ENCODE peak calls at places on chromosomes 7 and 10, in five cellular contexts. One of them, this sample, is unnamed.

GRCh38 chr7:46011059-46011458 is 90.0 kb upstream of the IGFBP3 start:
- DNase-seq in Daoy: no peak
- DNase-seq in MV-4-11: no peak
- DNase-seq in Kasumi-1: no peak
- DNase-seq in lower leg skin: no peak
- DNase-seq in this sample: no peak

GRCh38 chr7:42624471-42624870 is 287.4 kb downstream of the C7orf25 start:
- DNase-seq in Daoy: peak
- DNase-seq in lower leg skin: no peak
- DNase-seq in Kasumi-1: no peak
- DNase-seq in MV-4-11: no peak
- DNase-seq in this sample: no peak

GRCh38 chr10:114548662-114549061 is 109.4 kb downstream of the ABLIM1 start:
- DNase-seq in Kasumi-1: no peak
- DNase-seq in lower leg skin: no peak
- DNase-seq in MV-4-11: no peak
- DNase-seq in Daoy: peak
- DNase-seq in this sample: peak

GRCh38 chr7:77653572-77653971 is 42.7 kb upstream of the RSBN1L start:
- DNase-seq in MV-4-11: no peak
- DNase-seq in Daoy: no peak
- DNase-seq in Kasumi-1: no peak
- DNase-seq in lower leg skin: no peak
- DNase-seq in this sample: no peak

GRCh38 chr7:48083114-48083830 is 5.8 kb upstream of the UPP1 start:
- DNase-seq in Daoy: peak
- DNase-seq in Kasumi-1: no peak
- DNase-seq in MV-4-11: no peak
- DNase-seq in lower leg skin: no peak
- DNase-seq in this sample: no peak

GRCh38 chr7:151260471-151260870 is 12.0 kb upstream of the SMARCD3 start:
- DNase-seq in Daoy: no peak
- DNase-seq in lower leg skin: no peak
- DNase-seq in MV-4-11: no peak
- DNase-seq in Kasumi-1: no peak
- DNase-seq in this sample: no peak

GRCh38 chr7:55508301-55509011 is 63.8 kb downstream of the VOPP1 start:
- DNase-seq in MV-4-11: no peak
- DNase-seq in lower leg skin: no peak
- DNase-seq in Kasumi-1: no peak
- DNase-seq in Daoy: no peak
- DNase-seq in this sample: no peak

GRCh38 chr7:66016131-66016461 is 34.1 kb upstream of the GUSB start:
- DNase-seq in Daoy: peak
- DNase-seq in Kasumi-1: no peak
- DNase-seq in MV-4-11: no peak
- DNase-seq in lower leg skin: no peak
- DNase-seq in this sample: no peak

GRCh38 chr10:13319166-13319565 is 19.3 kb upstream of the PHYH start:
- DNase-seq in Daoy: no peak
- DNase-seq in Kasumi-1: no peak
- DNase-seq in lower leg skin: peak
- DNase-seq in MV-4-11: no peak
- DNase-seq in this sample: no peak

GRCh38 chr10:6493521-6494451 is 86.3 kb downstream of the PRKCQ start:
- DNase-seq in lower leg skin: no peak
- DNase-seq in Kasumi-1: no peak
- DNase-seq in Daoy: peak
- DNase-seq in MV-4-11: peak
- DNase-seq in this sample: no peak

GRCh38 chr10:88493676-88494483 is 89.2 kb downstream of the RNLS start:
- DNase-seq in Daoy: no peak
- DNase-seq in Kasumi-1: no peak
- DNase-seq in MV-4-11: peak
- DNase-seq in lower leg skin: no peak
- DNase-seq in this sample: no peak

GRCh38 chr10:114043532-114044250 is at the start of gene ADRB1:
- DNase-seq in MV-4-11: peak
- DNase-seq in lower leg skin: peak
- DNase-seq in Daoy: peak
- DNase-seq in Kasumi-1: peak
- DNase-seq in this sample: peak

GRCh38 chr10:97584060-97584797 is at the start of gene HOGA1:
- DNase-seq in Daoy: peak
- DNase-seq in Kasumi-1: no peak
- DNase-seq in lower leg skin: no peak
- DNase-seq in MV-4-11: no peak
- DNase-seq in this sample: peak

GRCh38 chr7:13291010-13291409 is 603.6 kb downstream of the ARL4A start:
- DNase-seq in MV-4-11: no peak
- DNase-seq in Kasumi-1: no peak
- DNase-seq in Daoy: no peak
- DNase-seq in lower leg skin: no peak
- DNase-seq in this sample: no peak

GRCh38 chr7:100016209-100016901 is 959 bp downstream of the ZKSCAN1 start:
- DNase-seq in Daoy: peak
- DNase-seq in lower leg skin: peak
- DNase-seq in MV-4-11: no peak
- DNase-seq in Kasumi-1: peak
- DNase-seq in this sample: no peak

GRCh38 chr10:73889014-73889413 is 14.7 kb upstream of the CAMK2G start:
- DNase-seq in lower leg skin: peak
- DNase-seq in Kasumi-1: peak
- DNase-seq in MV-4-11: peak
- DNase-seq in Daoy: peak
- DNase-seq in this sample: no peak

GRCh38 chr10:95183451-95184230 is 10.4 kb upstream of the ACSM6 start:
- DNase-seq in MV-4-11: peak
- DNase-seq in Daoy: peak
- DNase-seq in lower leg skin: peak
- DNase-seq in Kasumi-1: peak
- DNase-seq in this sample: peak

GRCh38 chr10:70124415-70124814 is 8.2 kb downstream of the AIFM2 start:
- DNase-seq in Kasumi-1: no peak
- DNase-seq in Daoy: no peak
- DNase-seq in MV-4-11: no peak
- DNase-seq in lower leg skin: no peak
- DNase-seq in this sample: no peak

GRCh38 chr10:91409069-91409868 is 875 bp upstream of the HECTD2 start:
- DNase-seq in lower leg skin: peak
- DNase-seq in Kasumi-1: peak
- DNase-seq in Daoy: peak
- DNase-seq in MV-4-11: peak
- DNase-seq in this sample: peak

GRCh38 chr7:137488038-137488437 is 144.5 kb upstream of the PTN start:
- DNase-seq in MV-4-11: no peak
- DNase-seq in lower leg skin: no peak
- DNase-seq in Kasumi-1: peak
- DNase-seq in Daoy: no peak
- DNase-seq in this sample: no peak

GRCh38 chr10:103781329-103782061 is 73.9 kb downstream of the SH3PXD2A start:
- DNase-seq in Kasumi-1: peak
- DNase-seq in Daoy: peak
- DNase-seq in MV-4-11: peak
- DNase-seq in lower leg skin: no peak
- DNase-seq in this sample: no peak

GRCh38 chr10:132223156-132223590 is 36.4 kb downstream of the DPYSL4 start:
- DNase-seq in Daoy: peak
- DNase-seq in lower leg skin: peak
- DNase-seq in Kasumi-1: peak
- DNase-seq in MV-4-11: peak
- DNase-seq in this sample: peak

GRCh38 chr10:23150610-23151009 is 41.5 kb upstream of the PTF1A start:
- DNase-seq in lower leg skin: no peak
- DNase-seq in MV-4-11: no peak
- DNase-seq in Daoy: no peak
- DNase-seq in Kasumi-1: no peak
- DNase-seq in this sample: no peak

GRCh38 chr10:114940735-114941134 is 2.7 kb downstream of the TRUB1 start:
- DNase-seq in MV-4-11: no peak
- DNase-seq in Daoy: no peak
- DNase-seq in Kasumi-1: no peak
- DNase-seq in lower leg skin: no peak
- DNase-seq in this sample: no peak

GRCh38 chr7:1695800-1696454 is 25.9 kb downstream of the ELFN1 start:
- DNase-seq in lower leg skin: peak
- DNase-seq in Kasumi-1: no peak
- DNase-seq in MV-4-11: no peak
- DNase-seq in Daoy: peak
- DNase-seq in this sample: no peak

GRCh38 chr10:69572159-69573055 is 815 bp downstream of the NEUROG3 start:
- DNase-seq in lower leg skin: peak
- DNase-seq in Daoy: no peak
- DNase-seq in Kasumi-1: no peak
- DNase-seq in MV-4-11: peak
- DNase-seq in this sample: no peak

GRCh38 chr7:125122225-125122624 is 192.6 kb upstream of the POT1 start:
- DNase-seq in Kasumi-1: no peak
- DNase-seq in Daoy: no peak
- DNase-seq in MV-4-11: no peak
- DNase-seq in lower leg skin: no peak
- DNase-seq in this sample: no peak

GRCh38 chr7:2260820-2261219 is 18.8 kb downstream of the NUDT1 start:
- DNase-seq in Kasumi-1: no peak
- DNase-seq in Daoy: peak
- DNase-seq in lower leg skin: peak
- DNase-seq in MV-4-11: no peak
- DNase-seq in this sample: no peak

GRCh38 chr7:116799912-116800311 is 62.5 kb upstream of the CAPZA2 start:
- DNase-seq in lower leg skin: no peak
- DNase-seq in Kasumi-1: no peak
- DNase-seq in Daoy: no peak
- DNase-seq in MV-4-11: no peak
- DNase-seq in this sample: no peak

GRCh38 chr10:88800152-88801125 is 2.1 kb upstream of the LIPM start:
- DNase-seq in lower leg skin: no peak
- DNase-seq in Daoy: peak
- DNase-seq in MV-4-11: no peak
- DNase-seq in Kasumi-1: no peak
- DNase-seq in this sample: no peak

GRCh38 chr10:128481152-128481551 is 354.9 kb upstream of the MKI67 start:
- DNase-seq in Daoy: no peak
- DNase-seq in MV-4-11: no peak
- DNase-seq in lower leg skin: no peak
- DNase-seq in Kasumi-1: no peak
- DNase-seq in this sample: no peak

GRCh38 chr7:151248191-151249033 is at the start of gene SMARCD3:
- DNase-seq in MV-4-11: no peak
- DNase-seq in Daoy: peak
- DNase-seq in lower leg skin: no peak
- DNase-seq in Kasumi-1: no peak
- DNase-seq in this sample: peak